ENCODE peak calls at places on chromosomes 2 and 18, in six cellular contexts. C, O, M, K, S and A are unnamed samples.

GRCh38 chr2:86383844-86384243 is 46.4 kb upstream of the REEP1 start:
- DNase-seq in M (no peak), C (no peak), K (no peak), O (no peak), S (no peak), A (no peak)

GRCh38 chr2:118913131-118913804 is 28.7 kb upstream of the MARCO start:
- DNase-seq in C (no peak), O (no peak), M (no peak), K (peak), S (no peak), A (no peak)

GRCh38 chr2:62196278-62196901 is 475 bp downstream of the B3GNT2 start:
- DNase-seq in C (peak), O (no peak), M (no peak), S (peak), K (peak), A (no peak)

GRCh38 chr2:157898591-157898996 is 22.5 kb upstream of the ACVR1 start:
- DNase-seq in O (no peak), S (no peak), K (no peak), C (no peak), M (no peak), A (no peak)

GRCh38 chr2:42835577-42836371 is 43.4 kb upstream of the HAAO start:
- DNase-seq in O (peak), S (peak), K (peak), C (peak), M (no peak), A (peak)

GRCh38 chr2:132550945-132551344 is 119.1 kb downstream of the LYPD1 start:
- DNase-seq in S (no peak), M (no peak), O (no peak), C (no peak), K (no peak), A (no peak)

GRCh38 chr2:57570961-57571360 is 475.6 kb upstream of the VRK2 start:
- DNase-seq in M (no peak), S (no peak), O (no peak), C (no peak), K (no peak), A (no peak)

GRCh38 chr18:28412521-28412920 is 235.6 kb upstream of the CDH2 start:
- DNase-seq in K (no peak), S (no peak), O (no peak), C (no peak), M (no peak), A (no peak)

GRCh38 chr2:7899923-7900322 is 781.9 kb upstream of the ID2 start:
- DNase-seq in K (no peak), S (no peak), O (no peak), C (no peak), M (no peak), A (no peak)

GRCh38 chr2:167543721-167544120 is 655.4 kb downstream of the XIRP2 start:
- DNase-seq in M (no peak), K (no peak), O (no peak), S (no peak), C (no peak), A (no peak)

GRCh38 chr2:127695491-127696472 is 5.5 kb upstream of the SFT2D3 start:
- DNase-seq in O (no peak), M (peak), K (no peak), S (peak), C (no peak), A (no peak)

GRCh38 chr2:24402242-24403092 is 42.1 kb upstream of the ITSN2 start:
- DNase-seq in S (no peak), C (no peak), K (no peak), M (peak), O (no peak), A (no peak)

GRCh38 chr2:219997341-219997851 is 370.0 kb downstream of the SLC4A3 start:
- DNase-seq in C (no peak), O (peak), S (peak), K (peak), M (peak), A (peak)

GRCh38 chr2:215652432-215652831 is 216.6 kb upstream of the FN1 start:
- DNase-seq in C (no peak), K (no peak), S (no peak), M (no peak), O (no peak), A (no peak)

GRCh38 chr2:54558188-54558975 is 102.3 kb downstream of the SPTBN1 start:
- DNase-seq in K (peak), M (peak), C (no peak), S (peak), O (peak), A (no peak)

GRCh38 chr18:25650201-25650941 is 298.4 kb upstream of the ZNF521 start:
- DNase-seq in C (no peak), O (no peak), S (no peak), M (no peak), K (no peak), A (no peak)

GRCh38 chr2:191059308-191059707 is 45.3 kb upstream of the STAT1 start:
- DNase-seq in K (no peak), O (no peak), M (no peak), S (no peak), C (no peak), A (no peak)

GRCh38 chr2:216024779-216025178 is 11.4 kb upstream of the MREG start:
- DNase-seq in K (no peak), C (no peak), O (no peak), S (no peak), M (no peak), A (no peak)

GRCh38 chr2:147683380-147683779 is 161.4 kb upstream of the ACVR2A start:
- DNase-seq in M (no peak), K (no peak), C (no peak), S (no peak), O (no peak), A (no peak)

GRCh38 chr18:49839012-49839411 is 25.7 kb upstream of the ACAA2 start:
- DNase-seq in M (no peak), S (no peak), K (no peak), C (no peak), O (no peak), A (no peak)
- TF ChIP-seq CTCF in M (no peak), S (no peak), K (no peak), C (no peak), O (no peak), A (no peak)

GRCh38 chr2:120307482-120307881 is 38.5 kb upstream of the INHBB start:
- DNase-seq in K (no peak), C (no peak), O (no peak), M (no peak), S (no peak), A (no peak)

GRCh38 chr2:120303177-120303576 is 42.8 kb upstream of the INHBB start:
- DNase-seq in K (no peak), C (no peak), M (no peak), S (no peak), O (no peak), A (no peak)

GRCh38 chr2:120308038-120308910 is 37.7 kb upstream of the INHBB start:
- DNase-seq in C (no peak), S (no peak), M (no peak), K (no peak), O (no peak), A (no peak)

GRCh38 chr2:120306091-120306490 is 39.8 kb upstream of the INHBB start:
- DNase-seq in K (no peak), O (no peak), S (no peak), M (no peak), C (no peak), A (no peak)

DNA sequence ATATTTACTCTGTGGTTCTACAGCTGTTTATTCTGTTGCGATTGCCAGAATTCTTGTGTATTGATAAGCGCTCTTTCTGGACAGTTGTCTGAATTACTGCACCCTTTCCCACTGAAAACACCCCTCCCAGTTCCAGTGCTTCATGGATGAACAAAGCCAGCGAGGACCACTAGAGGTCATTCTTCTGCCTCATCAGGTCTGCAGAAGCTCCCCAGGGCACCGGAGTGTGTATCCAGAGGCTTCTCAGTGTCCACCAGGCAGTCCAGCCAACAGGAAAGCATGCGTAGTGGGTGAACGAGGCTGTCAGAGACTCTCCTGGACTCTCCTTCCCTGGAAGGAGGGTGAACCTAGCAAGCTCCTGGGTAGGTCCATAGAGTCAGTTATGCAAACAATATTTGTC is 40.6 kb upstream of the INHBB start:
- DNase-seq in S (peak), C (no peak), M (peak), K (no peak), O (no peak), A (no peak)
- TF ChIP-seq CTCF in S (no peak), C (no peak), M (no peak), K (no peak), O (no peak), A (no peak)

DNA sequence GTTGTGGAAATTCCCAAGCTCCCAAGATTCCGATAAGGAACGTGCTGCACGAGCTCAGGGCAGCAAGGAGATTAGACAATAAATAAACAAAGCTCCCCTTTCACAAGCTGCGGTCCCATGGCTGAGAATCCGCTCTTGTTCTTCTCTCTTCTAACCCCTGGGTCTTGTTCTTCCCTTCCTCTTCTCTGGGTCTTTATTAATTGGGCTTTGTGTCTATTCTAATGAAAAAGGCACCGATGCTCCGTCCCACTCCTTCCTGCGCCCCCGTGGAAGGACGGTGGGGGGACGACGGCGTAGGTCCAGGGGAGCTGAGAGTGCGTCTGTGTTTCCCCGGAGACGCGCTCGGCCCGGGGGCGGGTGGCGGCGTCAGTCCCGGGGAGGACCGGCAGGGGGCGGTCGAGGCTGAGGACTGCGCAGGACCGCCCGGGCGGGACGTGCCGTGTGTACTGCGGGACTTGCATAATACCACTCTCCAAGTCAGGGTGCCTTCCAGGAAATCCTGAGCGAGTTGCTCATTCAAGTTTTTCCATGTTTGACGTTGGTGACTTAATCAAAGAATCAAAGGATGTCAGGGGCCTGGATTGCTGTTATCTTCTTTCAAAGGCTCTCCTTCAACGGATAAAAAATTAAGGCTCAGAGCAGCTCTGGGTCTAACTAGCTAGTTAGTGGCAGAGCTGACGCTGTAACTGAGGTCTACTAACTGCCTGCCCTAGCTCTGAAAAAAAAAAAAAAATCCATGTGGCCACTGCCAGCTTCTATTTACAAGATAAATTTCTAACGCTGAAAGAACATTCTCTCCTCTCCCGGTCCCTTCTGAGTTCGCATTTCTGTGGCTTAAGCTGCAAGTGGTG is 321.4 kb downstream of the TGIF1 start:
- DNase-seq in K (peak), C (peak), S (peak), O (peak), M (peak), A (peak)
- TF ChIP-seq CTCF in K (peak), C (peak), S (peak), O (peak), M (peak), A (peak)

DNA sequence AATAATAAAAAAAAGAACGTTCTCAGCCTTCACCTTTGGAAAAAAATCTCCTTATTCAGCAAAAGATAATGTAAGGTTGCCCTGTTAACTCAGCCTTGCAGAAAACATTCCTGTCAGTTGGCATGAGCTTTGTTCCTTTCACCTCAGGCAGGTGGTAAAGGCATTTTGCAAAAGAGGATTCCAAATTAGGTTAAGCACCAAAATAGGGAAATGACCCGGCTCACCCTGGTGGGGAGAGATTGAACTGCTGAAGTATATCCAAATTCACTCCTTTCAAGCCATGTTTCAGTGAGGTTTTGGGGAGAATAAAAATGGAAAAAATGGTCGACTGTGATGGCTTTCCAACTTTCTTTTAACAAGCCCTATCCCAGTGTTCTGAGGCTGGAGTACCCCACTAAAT is 1988.8 kb upstream of the PIK3C3 start:
- DNase-seq in K (no peak), O (no peak), C (no peak), M (no peak), S (peak), A (no peak)
- TF ChIP-seq CTCF in K (no peak), O (peak), C (no peak), M (no peak), S (peak), A (no peak)

GRCh38 chr18:77557030-77557429 is 307.4 kb downstream of the GALR1 start:
- DNase-seq in C (no peak), M (no peak), K (no peak), O (peak), S (no peak), A (no peak)
- TF ChIP-seq CTCF in C (no peak), M (no peak), K (no peak), O (no peak), S (no peak), A (no peak)

DNA sequence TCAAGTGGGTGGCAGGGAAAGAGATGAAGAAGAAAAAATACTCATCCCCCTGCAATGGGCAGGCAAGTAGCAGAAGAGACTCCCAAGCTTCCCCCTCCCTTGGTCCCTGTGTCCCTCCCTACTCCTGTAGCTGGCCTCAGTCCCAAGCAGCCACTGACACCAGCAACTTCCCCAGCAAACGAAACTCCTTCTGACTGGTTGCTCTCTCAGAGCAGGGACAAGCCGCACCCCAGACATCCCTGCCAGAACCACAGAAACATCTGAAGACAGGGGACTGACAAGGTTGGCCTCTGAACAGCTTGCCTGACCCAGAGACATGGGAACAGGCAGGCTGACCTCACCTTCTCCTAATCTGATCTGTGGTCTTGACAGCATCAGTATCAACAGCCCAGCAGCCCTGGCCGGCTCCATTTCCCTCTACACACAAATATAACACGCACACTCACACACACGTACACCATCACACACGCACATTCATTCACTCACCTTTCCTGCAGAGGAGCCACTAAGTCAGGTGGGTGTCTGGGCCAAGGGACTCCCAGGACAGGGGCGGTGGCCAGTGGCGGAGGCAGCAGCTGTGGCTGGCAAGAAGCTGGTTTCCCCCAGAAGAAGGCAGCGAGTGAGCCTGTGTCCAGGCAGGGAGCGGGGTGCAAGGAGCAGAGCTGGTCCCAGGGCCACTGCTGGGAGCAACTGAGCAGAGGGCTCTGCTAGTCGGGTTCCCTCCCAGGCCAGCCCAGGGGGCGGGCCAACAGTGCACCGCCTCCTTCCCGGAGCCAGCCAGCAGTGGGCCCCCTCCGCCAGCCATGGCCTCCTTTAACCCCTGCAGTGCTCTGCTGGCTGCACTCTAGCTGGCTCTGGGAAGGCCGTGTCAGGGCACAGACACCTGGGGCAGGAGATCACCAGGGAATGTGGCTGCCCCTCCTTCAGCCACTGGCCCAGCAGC is 59.1 kb downstream of the TNS1 start:
- DNase-seq in K (no peak), C (no peak), S (peak), M (peak), O (peak), A (no peak)
- TF ChIP-seq CTCF in K (peak), C (no peak), S (peak), M (no peak), O (peak), A (no peak)

GRCh38 chr2:12051831-12052230 is 305.4 kb downstream of the LPIN1 start:
- DNase-seq in M (no peak), C (no peak), K (no peak), O (no peak), S (no peak), A (no peak)

GRCh38 chr2:12048551-12048950 is 302.1 kb downstream of the LPIN1 start:
- DNase-seq in S (no peak), O (no peak), M (no peak), C (no peak), K (no peak), A (no peak)

GRCh38 chr2:12052771-12053170 is 306.3 kb downstream of the LPIN1 start:
- DNase-seq in C (no peak), S (no peak), O (no peak), K (no peak), M (no peak), A (no peak)

GRCh38 chr2:12047761-12048160 is 301.3 kb downstream of the LPIN1 start:
- DNase-seq in M (no peak), K (no peak), C (no peak), O (no peak), S (no peak), A (no peak)

DNA sequence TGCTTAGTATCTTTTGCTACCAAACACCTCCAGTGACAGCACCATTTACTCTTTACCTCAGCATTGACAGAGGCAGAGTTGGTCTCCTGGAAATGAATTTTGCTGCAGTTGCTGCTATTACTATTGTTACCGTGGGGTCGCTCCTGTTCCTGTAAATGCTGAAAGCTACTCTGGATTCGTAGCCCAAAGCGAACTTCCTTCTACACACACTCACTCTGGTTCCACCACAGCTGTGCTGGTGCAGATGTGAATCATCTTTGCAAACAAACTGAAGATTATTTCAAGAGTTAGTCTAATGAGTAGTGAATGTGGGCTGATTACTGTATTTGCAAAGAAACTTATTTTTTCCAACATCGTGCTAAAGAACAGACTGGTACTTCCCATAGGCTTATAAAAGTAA is 303.9 kb downstream of the LPIN1 start:
- DNase-seq in M (no peak), S (no peak), C (no peak), K (no peak), O (no peak), A (no peak)
- TF ChIP-seq CTCF in M (no peak), S (no peak), C (no peak), K (peak), O (no peak), A (no peak)

GRCh38 chr2:82124629-82125028 is 1820.1 kb upstream of the LRRTM1 start:
- DNase-seq in S (no peak), K (no peak), O (no peak), M (no peak), C (no peak), A (no peak)
- TF ChIP-seq CTCF in S (no peak), K (no peak), O (no peak), M (no peak), C (no peak), A (no peak)

DNA sequence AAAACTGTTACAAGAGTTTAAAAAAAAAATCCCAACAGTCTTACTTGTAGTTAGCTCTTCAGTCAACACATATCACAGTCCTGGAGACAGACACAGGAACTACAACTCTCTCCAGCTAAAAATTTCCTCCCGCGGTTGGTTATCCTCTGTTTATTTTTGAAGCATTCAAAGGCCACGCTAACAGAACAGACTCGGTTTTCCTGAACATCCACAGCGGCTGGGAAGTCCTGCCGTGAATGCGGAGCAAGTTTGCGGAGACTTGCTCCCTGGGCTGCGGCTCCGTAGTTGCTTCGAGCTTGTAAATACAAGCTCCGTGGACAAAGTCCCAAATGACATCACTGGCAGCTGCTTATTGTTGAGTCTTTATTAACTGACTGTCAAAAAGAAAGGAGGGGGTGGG is at the start of gene NCKAP5:
- DNase-seq in K (no peak), S (no peak), M (peak), O (no peak), C (no peak), A (no peak)
- TF ChIP-seq CTCF in K (peak), S (no peak), M (no peak), O (no peak), C (peak), A (no peak)

DNA sequence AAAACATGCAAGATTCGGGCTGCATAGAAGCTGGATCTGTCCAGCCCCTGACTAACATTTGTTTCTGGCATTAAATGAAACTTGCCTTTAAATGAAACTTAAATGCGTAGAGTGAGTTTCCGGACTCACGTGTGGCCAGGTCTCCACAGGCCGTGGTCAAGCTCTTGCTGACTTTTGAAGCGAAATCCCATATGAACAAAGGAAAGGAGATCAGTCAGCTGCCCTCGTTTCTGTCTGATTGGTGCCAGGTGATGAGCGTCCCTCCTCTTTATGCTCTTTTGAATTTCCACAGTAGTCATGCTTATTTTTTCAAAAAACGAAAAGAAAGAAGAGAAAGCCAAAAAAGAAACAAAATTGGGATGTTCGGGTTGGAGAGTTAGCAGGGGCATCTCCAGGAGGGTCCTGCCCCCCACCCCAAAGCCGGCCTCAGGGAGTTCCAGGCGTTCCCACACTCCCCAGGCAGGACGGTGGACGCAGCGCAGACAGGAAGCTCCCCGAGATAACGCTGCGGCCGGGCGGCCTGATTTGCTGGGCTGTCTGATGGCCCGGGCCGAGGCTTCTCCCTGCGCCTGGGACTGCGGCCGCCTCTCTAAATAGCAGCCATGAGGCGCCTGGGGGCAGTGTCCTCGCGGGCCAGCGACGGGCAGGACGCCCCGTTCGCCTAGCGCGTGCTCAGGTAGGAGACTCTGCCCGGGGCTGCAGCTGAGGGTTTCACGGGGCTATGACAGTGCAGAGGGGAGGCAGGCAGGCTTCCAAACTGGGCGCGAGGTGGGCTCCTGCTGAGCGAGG is at the start of gene COLEC11:
- DNase-seq in S (peak), C (no peak), K (peak), M (no peak), O (peak), A (no peak)
- TF ChIP-seq CTCF in S (no peak), C (peak), K (no peak), M (no peak), O (no peak), A (no peak)